ENCODE peak calls at places on chromosomes 12 and 14, in four cellular contexts. J, X, Y and C are unnamed samples.

GRCh38 chr14:60805881-60806569 is 71.5 kb downstream of the MNAT1 start:
- DNase-seq in J (no peak), X (no peak), Y (peak), C (no peak)

GRCh38 chr12:3614806-3615466 is 123.9 kb downstream of the PRMT8 start:
- DNase-seq in J (peak), X (peak), Y (no peak), C (no peak)

GRCh38 chr12:3527181-3527580 is 36.2 kb downstream of the PRMT8 start:
- DNase-seq in J (no peak), X (no peak), Y (peak), C (no peak)

GRCh38 chr12:77938301-77938700 is 107.6 kb downstream of the NAV3 start:
- DNase-seq in J (no peak), X (no peak), Y (no peak), C (no peak)

GRCh38 chr12:6426882-6427671 is 17.7 kb upstream of the CD27 start:
- DNase-seq in J (no peak), X (no peak), Y (no peak), C (no peak)

GRCh38 chr12:120231316-120232011 is 30.6 kb upstream of the RPLP0 start:
- DNase-seq in J (peak), X (peak), Y (peak), C (no peak)

GRCh38 chr14:29092121-29092520 is 325.5 kb downstream of the FOXG1 start:
- DNase-seq in J (no peak), X (no peak), Y (no peak), C (no peak)

GRCh38 chr12:58306266-58306995 is 365.1 kb downstream of the ATP23 start:
- DNase-seq in J (no peak), X (no peak), Y (peak), C (no peak)

GRCh38 chr12:38157933-38158401 is 158.6 kb upstream of the ALG10B start:
- DNase-seq in J (peak), X (no peak), Y (no peak), C (no peak)

GRCh38 chr14:101810897-101811620 is 49.5 kb downstream of the PPP2R5C start:
- DNase-seq in J (no peak), X (no peak), Y (peak), C (no peak)

GRCh38 chr12:130673036-130673705 is 42.9 kb downstream of the RIMBP2 start:
- DNase-seq in J (peak), X (no peak), Y (no peak), C (no peak)

GRCh38 chr12:92007787-92008186 is 137.9 kb downstream of the BTG1 start:
- DNase-seq in J (no peak), X (peak), Y (no peak), C (no peak)

GRCh38 chr14:66216763-66217162 is 269.4 kb upstream of the CCDC196 start:
- DNase-seq in J (no peak), X (no peak), Y (no peak), C (no peak)

GRCh38 chr14:65302571-65303184 is 109.9 kb upstream of the FUT8 start:
- DNase-seq in J (peak), X (no peak), Y (no peak), C (no peak)

GRCh38 chr12:38149395-38150073 is 167.0 kb upstream of the ALG10B start:
- DNase-seq in J (no peak), X (no peak), Y (peak), C (no peak)

GRCh38 chr12:105357162-105357691 is 26.7 kb downstream of the C12orf75 start:
- DNase-seq in J (no peak), X (no peak), Y (no peak), C (no peak)

GRCh38 chr12:92928431-92928961 is 599 bp downstream of the EEA1 start:
- DNase-seq in J (no peak), X (peak), Y (peak), C (no peak)

GRCh38 chr14:65637780-65638179 is 225.2 kb downstream of the FUT8 start:
- DNase-seq in J (no peak), X (no peak), Y (peak), C (no peak)

GRCh38 chr12:65306229-65306602 is 27.7 kb downstream of the MSRB3 start:
- DNase-seq in J (no peak), X (no peak), Y (peak), C (no peak)

GRCh38 chr12:71702590-71702989 is 16.7 kb downstream of the TMEM19 start:
- DNase-seq in J (no peak), X (no peak), Y (peak), C (no peak)

DNA sequence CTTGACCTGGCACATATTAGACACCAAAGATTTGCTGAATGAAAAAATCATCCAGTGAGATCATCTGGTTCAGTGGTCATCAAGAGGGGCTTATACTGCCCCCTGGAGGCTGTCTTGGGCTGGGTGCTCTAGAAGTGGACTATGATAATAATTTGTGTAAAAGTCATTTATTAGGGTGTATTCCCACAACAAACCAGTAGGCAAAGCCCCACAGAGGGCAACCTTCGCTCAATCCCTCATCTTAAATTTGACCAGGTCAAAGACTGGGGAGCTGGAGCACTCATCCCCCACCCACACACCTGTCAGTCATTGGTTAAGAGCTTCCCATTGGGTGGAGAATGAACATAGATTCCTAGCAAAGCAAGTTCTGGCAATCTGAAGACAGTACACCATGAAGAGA is 20.0 kb upstream of the FICD start:
- DNase-seq in J (no peak), X (peak), Y (peak), C (peak)
- TF ChIP-seq CTCF in J (no peak), X (peak), Y (peak), C (peak)

GRCh38 chr14:44961151-44961729 is 507 bp downstream of the KLHL28 start:
- DNase-seq in J (peak), X (peak), Y (peak), C (peak)
- TF ChIP-seq CTCF in J (no peak), X (no peak), Y (no peak), C (no peak)

DNA sequence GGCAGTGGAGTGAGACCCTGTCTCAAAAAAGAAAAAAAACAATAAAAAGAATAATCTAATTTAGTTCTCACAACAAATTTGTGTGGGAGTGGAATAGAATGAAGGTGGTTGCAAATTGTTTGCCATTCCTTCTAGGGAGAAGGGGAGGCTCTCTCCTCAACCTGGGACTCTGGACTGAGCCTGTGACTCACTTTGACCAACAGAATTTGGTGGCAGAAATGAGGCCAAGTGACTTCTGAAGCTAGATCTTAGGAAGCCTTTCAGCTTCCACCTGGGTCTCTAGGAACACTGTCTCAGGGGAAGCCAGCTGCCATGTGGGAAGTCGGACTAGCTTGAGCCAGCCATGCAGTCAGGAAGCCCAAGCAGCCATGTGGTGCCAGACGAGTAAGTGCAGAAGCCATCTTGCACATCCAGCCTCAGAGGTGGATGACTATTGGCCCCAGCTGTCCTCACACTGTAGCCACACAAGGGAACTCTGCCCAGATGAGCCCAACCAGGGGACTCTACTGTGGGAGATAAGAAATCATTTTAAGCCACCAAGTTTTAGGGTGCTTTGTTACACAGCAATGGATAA is 14.4 kb downstream of the ALDH2 start:
- DNase-seq in J (no peak), X (no peak), Y (no peak), C (no peak)
- TF ChIP-seq CTCF in J (no peak), X (no peak), Y (no peak), C (no peak)

DNA sequence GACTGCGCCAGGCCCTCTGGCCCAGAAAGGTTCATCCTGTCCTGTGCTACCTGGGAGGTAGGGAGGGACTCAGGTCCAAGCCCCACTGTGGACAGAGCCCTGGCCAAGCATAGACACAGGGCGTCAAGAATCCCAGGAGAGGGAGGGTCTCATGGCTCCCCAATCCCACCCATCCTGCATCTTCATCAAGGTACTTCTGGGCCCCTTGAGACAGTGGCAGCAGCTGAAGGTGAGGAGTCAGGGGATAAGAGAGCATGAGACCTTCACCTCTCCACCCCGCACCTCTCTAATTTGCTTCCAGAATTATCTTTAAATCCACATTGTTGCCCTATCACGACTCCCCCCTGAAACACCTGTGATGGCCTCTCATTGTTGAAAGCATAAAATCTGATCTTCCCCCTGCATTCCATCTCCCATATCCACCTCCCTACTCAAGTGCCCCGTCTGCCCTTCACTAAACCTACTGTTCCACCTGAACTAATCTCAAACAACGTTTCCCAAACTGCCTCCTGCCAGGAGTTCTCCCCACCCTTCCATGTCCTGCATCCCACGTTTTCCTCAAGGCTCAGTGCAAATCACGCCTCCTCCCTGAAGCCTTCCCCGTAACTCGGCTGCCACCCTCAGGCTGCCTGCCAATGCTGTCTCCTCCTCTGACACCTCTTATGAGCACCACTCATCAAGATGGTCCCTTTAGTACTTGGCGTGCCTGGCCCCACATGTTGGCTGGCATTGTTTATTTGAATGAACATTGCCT is 27.1 kb downstream of the KRT18 start:
- DNase-seq in J (peak), X (peak), Y (peak), C (no peak)
- TF ChIP-seq CTCF in J (no peak), X (peak), Y (peak), C (peak)